ENCODE peak calls at places on chromosome 6, in four cellular contexts. One of them, this sample, is unnamed.

GRCh38 chr6:17904491-17905120 is 82.8 kb downstream of the KIF13A start:
- DNase-seq in fibroblast of the aortic adventitia: no peak
- DNase-seq in heart right ventricle: no peak
- DNase-seq in brain microvascular endothelial cell: no peak
- DNase-seq in this sample: no peak

GRCh38 chr6:38025431-38025830 is 205.9 kb downstream of the ZFAND3 start:
- DNase-seq in fibroblast of the aortic adventitia: peak; percentile 42
- DNase-seq in heart right ventricle: no peak
- DNase-seq in brain microvascular endothelial cell: no peak
- DNase-seq in this sample: no peak

GRCh38 chr6:149428606-149429005 is 28.5 kb downstream of the SUMO4 start:
- DNase-seq in fibroblast of the aortic adventitia: no peak
- DNase-seq in heart right ventricle: no peak
- DNase-seq in brain microvascular endothelial cell: no peak
- DNase-seq in this sample: no peak

GRCh38 chr6:95084867-95085266 is 492.5 kb upstream of the MANEA start:
- DNase-seq in fibroblast of the aortic adventitia: no peak
- DNase-seq in heart right ventricle: no peak
- DNase-seq in brain microvascular endothelial cell: no peak
- DNase-seq in this sample: no peak

GRCh38 chr6:138105446-138105845 is 1.8 kb downstream of the PERP start:
- DNase-seq in fibroblast of the aortic adventitia: no peak
- DNase-seq in heart right ventricle: no peak
- DNase-seq in brain microvascular endothelial cell: no peak
- DNase-seq in this sample: no peak

GRCh38 chr6:29419516-29419915 is 4.8 kb downstream of the OR12D1 start:
- DNase-seq in fibroblast of the aortic adventitia: no peak
- DNase-seq in heart right ventricle: no peak
- DNase-seq in brain microvascular endothelial cell: peak; percentile 60
- DNase-seq in this sample: no peak

GRCh38 chr6:2147737-2148448 is 97.5 kb downstream of the GMDS start:
- DNase-seq in fibroblast of the aortic adventitia: no peak
- DNase-seq in heart right ventricle: no peak
- DNase-seq in brain microvascular endothelial cell: no peak
- DNase-seq in this sample: peak; percentile 23

GRCh38 chr6:28206527-28207243 is 18.4 kb upstream of the ZSCAN9 start:
- DNase-seq in fibroblast of the aortic adventitia: no peak
- DNase-seq in heart right ventricle: no peak
- DNase-seq in brain microvascular endothelial cell: no peak
- DNase-seq in this sample: no peak

GRCh38 chr6:57305754-57306153 is 11.7 kb upstream of the PRIM2 start:
- DNase-seq in fibroblast of the aortic adventitia: peak; percentile 83
- DNase-seq in heart right ventricle: no peak
- DNase-seq in brain microvascular endothelial cell: no peak
- DNase-seq in this sample: peak; percentile 33

GRCh38 chr6:139846538-139847321 is 472.3 kb upstream of the CITED2 start:
- DNase-seq in fibroblast of the aortic adventitia: no peak
- DNase-seq in heart right ventricle: peak; percentile 27
- DNase-seq in brain microvascular endothelial cell: no peak
- DNase-seq in this sample: no peak

GRCh38 chr6:72182337-72183246 is 296.2 kb downstream of the RIMS1 start:
- DNase-seq in fibroblast of the aortic adventitia: no peak
- DNase-seq in heart right ventricle: no peak
- DNase-seq in brain microvascular endothelial cell: peak; percentile 6
- DNase-seq in this sample: no peak

GRCh38 chr6:11852061-11852619 is 73.5 kb upstream of the ADTRP start:
- DNase-seq in fibroblast of the aortic adventitia: no peak
- DNase-seq in heart right ventricle: no peak
- DNase-seq in brain microvascular endothelial cell: no peak
- DNase-seq in this sample: no peak

GRCh38 chr6:163285689-163286088 is 128.8 kb upstream of the QKI start:
- DNase-seq in fibroblast of the aortic adventitia: no peak
- DNase-seq in heart right ventricle: no peak
- DNase-seq in brain microvascular endothelial cell: no peak
- DNase-seq in this sample: no peak

DNA sequence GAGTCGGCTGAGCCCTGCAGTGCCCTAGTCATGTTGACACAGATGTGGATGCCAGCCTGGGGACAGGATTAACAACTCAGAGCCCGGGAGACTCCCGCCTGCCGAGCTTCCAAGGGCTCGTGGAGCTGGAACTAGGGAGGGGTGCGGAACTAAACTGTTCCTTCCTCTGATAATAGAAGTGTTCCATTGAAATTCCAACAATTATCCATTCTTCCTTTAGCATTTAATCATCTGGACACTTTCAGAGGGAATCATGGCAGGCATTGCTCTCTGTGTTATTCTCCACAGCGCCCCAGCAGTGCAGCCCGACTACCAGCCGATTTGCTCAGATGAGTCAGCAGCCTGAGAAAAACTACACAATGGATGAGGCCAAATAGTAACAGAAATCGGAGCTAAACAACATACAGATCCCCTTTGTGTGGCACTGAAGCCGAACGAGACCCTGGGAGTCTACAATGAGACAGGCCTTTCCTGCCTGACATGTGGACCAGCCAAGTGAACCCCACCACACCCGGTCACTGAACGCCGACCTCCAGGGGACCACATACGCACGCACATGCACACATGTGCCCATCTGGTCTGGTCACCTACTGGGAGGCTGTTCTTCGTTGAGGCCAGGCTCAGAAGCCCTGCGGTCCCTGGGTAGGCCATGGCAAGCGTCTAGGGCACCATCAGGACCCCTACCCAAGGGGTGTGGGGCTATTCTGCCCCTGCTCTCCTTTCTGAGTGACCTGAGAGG is 238.4 kb upstream of the AFDN start:
- DNase-seq in fibroblast of the aortic adventitia: no peak
- DNase-seq in heart right ventricle: no peak
- DNase-seq in brain microvascular endothelial cell: peak; percentile 42
- DNase-seq in this sample: no peak
- TF ChIP-seq CTCF in fibroblast of the aortic adventitia: no peak
- TF ChIP-seq CTCF in heart right ventricle: no peak
- TF ChIP-seq CTCF in brain microvascular endothelial cell: peak; percentile 28
- TF ChIP-seq CTCF in this sample: no peak

GRCh38 chr6:106056060-106056737 is 29.9 kb upstream of the PRDM1 start:
- DNase-seq in fibroblast of the aortic adventitia: no peak
- DNase-seq in heart right ventricle: no peak
- DNase-seq in brain microvascular endothelial cell: no peak
- DNase-seq in this sample: no peak
- TF ChIP-seq CTCF in fibroblast of the aortic adventitia: no peak
- TF ChIP-seq CTCF in heart right ventricle: no peak
- TF ChIP-seq CTCF in brain microvascular endothelial cell: no peak
- TF ChIP-seq CTCF in this sample: no peak

DNA sequence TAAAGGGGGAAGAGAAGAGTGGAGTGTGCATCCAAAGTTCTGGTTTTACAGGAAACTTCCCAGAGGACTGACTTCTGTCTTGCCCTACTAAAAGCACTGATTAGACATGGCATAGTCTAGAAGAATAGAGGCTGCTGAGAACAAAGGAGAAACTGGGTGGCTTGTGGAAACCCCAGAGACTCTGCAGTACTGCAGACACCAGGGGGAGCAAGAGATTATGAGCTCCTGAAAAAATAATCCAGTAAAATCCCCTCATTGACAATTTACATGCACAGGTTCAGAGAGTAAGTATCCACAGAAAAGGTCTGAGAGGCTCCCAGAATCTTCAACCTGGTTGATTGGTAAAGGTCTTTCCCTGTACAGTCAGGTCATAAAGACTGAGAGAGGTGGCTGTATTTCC is 48.7 kb upstream of the CLVS2 start:
- DNase-seq in fibroblast of the aortic adventitia: peak; percentile 3
- DNase-seq in heart right ventricle: no peak
- DNase-seq in brain microvascular endothelial cell: peak; percentile 1
- DNase-seq in this sample: no peak
- TF ChIP-seq CTCF in fibroblast of the aortic adventitia: peak; percentile 40
- TF ChIP-seq CTCF in heart right ventricle: peak; percentile 29
- TF ChIP-seq CTCF in brain microvascular endothelial cell: peak; percentile 71
- TF ChIP-seq CTCF in this sample: peak; percentile 11

GRCh38 chr6:49548613-49549304 is 1.7 kb upstream of the C6orf141 start:
- DNase-seq in fibroblast of the aortic adventitia: no peak
- DNase-seq in heart right ventricle: no peak
- DNase-seq in brain microvascular endothelial cell: no peak
- DNase-seq in this sample: no peak
- TF ChIP-seq CTCF in fibroblast of the aortic adventitia: no peak
- TF ChIP-seq CTCF in heart right ventricle: no peak
- TF ChIP-seq CTCF in brain microvascular endothelial cell: no peak
- TF ChIP-seq CTCF in this sample: no peak

GRCh38 chr6:119856136-119856535 is 506.6 kb upstream of the MAN1A1 start:
- DNase-seq in fibroblast of the aortic adventitia: no peak
- DNase-seq in heart right ventricle: no peak
- DNase-seq in brain microvascular endothelial cell: peak; percentile 1
- DNase-seq in this sample: no peak
- TF ChIP-seq CTCF in fibroblast of the aortic adventitia: no peak
- TF ChIP-seq CTCF in heart right ventricle: no peak
- TF ChIP-seq CTCF in brain microvascular endothelial cell: no peak
- TF ChIP-seq CTCF in this sample: no peak

GRCh38 chr6:124962617-124963415 is 579 bp downstream of the RNF217 start:
- DNase-seq in fibroblast of the aortic adventitia: peak; percentile 34
- DNase-seq in heart right ventricle: peak; percentile 36
- DNase-seq in brain microvascular endothelial cell: no peak
- DNase-seq in this sample: peak; percentile 7
- TF ChIP-seq CTCF in fibroblast of the aortic adventitia: peak; percentile 18
- TF ChIP-seq CTCF in heart right ventricle: peak; percentile 48
- TF ChIP-seq CTCF in brain microvascular endothelial cell: no peak
- TF ChIP-seq CTCF in this sample: peak; percentile 40

GRCh38 chr6:10381133-10381829 is 33.6 kb downstream of the TFAP2A start:
- DNase-seq in fibroblast of the aortic adventitia: no peak
- DNase-seq in heart right ventricle: no peak
- DNase-seq in brain microvascular endothelial cell: no peak
- DNase-seq in this sample: no peak
- TF ChIP-seq CTCF in fibroblast of the aortic adventitia: peak; percentile 11
- TF ChIP-seq CTCF in heart right ventricle: no peak
- TF ChIP-seq CTCF in brain microvascular endothelial cell: peak; percentile 17
- TF ChIP-seq CTCF in this sample: peak; percentile 25

GRCh38 chr6:122401104-122401503 is 1.7 kb downstream of the HSF2 start:
- DNase-seq in fibroblast of the aortic adventitia: no peak
- DNase-seq in heart right ventricle: no peak
- DNase-seq in brain microvascular endothelial cell: no peak
- DNase-seq in this sample: no peak

GRCh38 chr6:122400121-122400450 is 634 bp downstream of the HSF2 start:
- DNase-seq in fibroblast of the aortic adventitia: peak; percentile 8
- DNase-seq in heart right ventricle: peak; percentile 24
- DNase-seq in brain microvascular endothelial cell: peak; percentile 3
- DNase-seq in this sample: peak; percentile 7

GRCh38 chr6:122399055-122399347 is 451 bp upstream of the HSF2 start:
- DNase-seq in fibroblast of the aortic adventitia: no peak
- DNase-seq in heart right ventricle: no peak
- DNase-seq in brain microvascular endothelial cell: no peak
- DNase-seq in this sample: no peak

GRCh38 chr6:122400467-122401089 is 1.1 kb downstream of the HSF2 start:
- DNase-seq in fibroblast of the aortic adventitia: peak; percentile 4
- DNase-seq in heart right ventricle: no peak
- DNase-seq in brain microvascular endothelial cell: no peak
- DNase-seq in this sample: no peak

GRCh38 chr6:122399348-122400120 is at the start of gene HSF2:
- DNase-seq in fibroblast of the aortic adventitia: peak; percentile 97
- DNase-seq in heart right ventricle: peak; percentile 96
- DNase-seq in brain microvascular endothelial cell: peak; percentile 98
- DNase-seq in this sample: peak; percentile 99
- TF ChIP-seq CTCF in fibroblast of the aortic adventitia: peak; percentile 28
- TF ChIP-seq CTCF in heart right ventricle: peak; percentile 48
- TF ChIP-seq CTCF in brain microvascular endothelial cell: peak; percentile 50
- TF ChIP-seq CTCF in this sample: peak; percentile 73

This sample was measured in HFFc6.